ENCODE peak calls at places on chromosomes 13 and 19, in five cellular contexts. One of them, this sample, is unnamed. For H3K4me1, the result is how much of the 10 kb centered on the place peaks cover.

GRCh38 chr13:34967851-34968562 is 25.9 kb downstream of the NBEA start:
- DNase-seq in colonic mucosa: no peak
- DNase-seq in neuronal stem cell: no peak
- DNase-seq in heart left ventricle: no peak
- DNase-seq in thoracic aorta: no peak
- DNase-seq in this sample: no peak

GRCh38 chr13:33571618-33572017 is 246.3 kb upstream of the RFC3 start:
- DNase-seq in colonic mucosa: no peak
- DNase-seq in neuronal stem cell: no peak
- DNase-seq in heart left ventricle: no peak
- DNase-seq in thoracic aorta: no peak
- DNase-seq in this sample: no peak

GRCh38 chr19:44689290-44690130 is 9.4 kb upstream of the CEACAM16 start:
- DNase-seq in colonic mucosa: peak
- DNase-seq in neuronal stem cell: peak
- DNase-seq in heart left ventricle: peak
- DNase-seq in thoracic aorta: peak
- DNase-seq in this sample: peak

GRCh38 chr13:105787518-105788085 is 747.9 kb downstream of the EFNB2 start:
- DNase-seq in colonic mucosa: peak
- DNase-seq in neuronal stem cell: no peak
- DNase-seq in heart left ventricle: no peak
- DNase-seq in thoracic aorta: no peak
- DNase-seq in this sample: no peak

GRCh38 chr19:13599681-13600080 is 93.4 kb upstream of the CACNA1A start:
- DNase-seq in colonic mucosa: no peak
- DNase-seq in neuronal stem cell: no peak
- DNase-seq in heart left ventricle: no peak
- DNase-seq in thoracic aorta: no peak
- DNase-seq in this sample: no peak

GRCh38 chr19:29806098-29806866 is 5.5 kb upstream of the CCNE1 start:
- DNase-seq in colonic mucosa: peak
- DNase-seq in neuronal stem cell: no peak
- DNase-seq in heart left ventricle: peak
- DNase-seq in thoracic aorta: no peak
- DNase-seq in this sample: peak

GRCh38 chr13:30805603-30806011 is 70.3 kb downstream of the ALOX5AP start:
- DNase-seq in colonic mucosa: no peak
- DNase-seq in neuronal stem cell: no peak
- DNase-seq in heart left ventricle: no peak
- DNase-seq in thoracic aorta: no peak
- DNase-seq in this sample: peak

GRCh38 chr19:42115219-42115618 is 17.0 kb downstream of the POU2F2 start:
- DNase-seq in colonic mucosa: no peak
- DNase-seq in neuronal stem cell: no peak
- DNase-seq in heart left ventricle: no peak
- DNase-seq in thoracic aorta: no peak
- DNase-seq in this sample: no peak

GRCh38 chr13:95154441-95154886 is 146.8 kb downstream of the ABCC4 start:
- DNase-seq in colonic mucosa: no peak
- DNase-seq in neuronal stem cell: no peak
- DNase-seq in heart left ventricle: no peak
- DNase-seq in thoracic aorta: no peak
- DNase-seq in this sample: no peak

GRCh38 chr13:109274188-109274821 is 512.1 kb downstream of the IRS2 start:
- DNase-seq in colonic mucosa: no peak
- DNase-seq in neuronal stem cell: peak
- DNase-seq in heart left ventricle: no peak
- DNase-seq in thoracic aorta: no peak
- DNase-seq in this sample: no peak

GRCh38 chr13:48726711-48727110 is 73.0 kb downstream of the CYSLTR2 start:
- DNase-seq in colonic mucosa: no peak
- DNase-seq in neuronal stem cell: no peak
- DNase-seq in heart left ventricle: peak
- DNase-seq in thoracic aorta: no peak
- DNase-seq in this sample: peak

GRCh38 chr19:46308510-46308909 is 11.7 kb downstream of the HIF3A start:
- DNase-seq in colonic mucosa: no peak
- DNase-seq in neuronal stem cell: no peak
- DNase-seq in heart left ventricle: no peak
- DNase-seq in thoracic aorta: no peak
- DNase-seq in this sample: no peak

GRCh38 chr13:85693889-85694511 is 105.2 kb downstream of the SLITRK6 start:
- DNase-seq in colonic mucosa: no peak
- DNase-seq in neuronal stem cell: no peak
- DNase-seq in heart left ventricle: no peak
- DNase-seq in thoracic aorta: no peak
- DNase-seq in this sample: no peak

GRCh38 chr13:110433014-110433413 is 125.9 kb downstream of the COL4A2 start:
- DNase-seq in colonic mucosa: no peak
- DNase-seq in neuronal stem cell: no peak
- DNase-seq in heart left ventricle: peak
- DNase-seq in thoracic aorta: peak
- DNase-seq in this sample: peak

GRCh38 chr13:112055417-112056206 is 11.3 kb upstream of the SOX1 start:
- DNase-seq in colonic mucosa: no peak
- DNase-seq in neuronal stem cell: no peak
- DNase-seq in heart left ventricle: no peak
- DNase-seq in thoracic aorta: no peak
- DNase-seq in this sample: no peak

GRCh38 chr19:45139286-45140143 is 21.3 kb downstream of the NKPD1 start:
- DNase-seq in colonic mucosa: no peak
- DNase-seq in neuronal stem cell: no peak
- DNase-seq in heart left ventricle: no peak
- DNase-seq in thoracic aorta: no peak
- DNase-seq in this sample: no peak

GRCh38 chr13:53821632-53822031 is 793.0 kb downstream of the OLFM4 start:
- DNase-seq in colonic mucosa: no peak
- DNase-seq in neuronal stem cell: no peak
- DNase-seq in heart left ventricle: no peak
- DNase-seq in thoracic aorta: no peak
- DNase-seq in this sample: no peak

GRCh38 chr13:106182404-106182803 is 353.1 kb downstream of the EFNB2 start:
- DNase-seq in colonic mucosa: peak
- DNase-seq in neuronal stem cell: no peak
- DNase-seq in heart left ventricle: no peak
- DNase-seq in thoracic aorta: no peak
- DNase-seq in this sample: no peak

GRCh38 chr13:31908696-31909386 is 122.7 kb upstream of the FRY start:
- DNase-seq in colonic mucosa: no peak
- DNase-seq in neuronal stem cell: no peak
- DNase-seq in heart left ventricle: no peak
- DNase-seq in thoracic aorta: no peak
- DNase-seq in this sample: no peak

GRCh38 chr13:20394506-20394905 is 131.2 kb downstream of the CRYL1 start:
- DNase-seq in colonic mucosa: no peak
- DNase-seq in neuronal stem cell: no peak
- DNase-seq in heart left ventricle: no peak
- DNase-seq in thoracic aorta: no peak
- DNase-seq in this sample: no peak

GRCh38 chr19:50377051-50377441 is 789 bp downstream of the NR1H2 start:
- DNase-seq in colonic mucosa: peak
- DNase-seq in neuronal stem cell: no peak
- DNase-seq in heart left ventricle: no peak
- DNase-seq in thoracic aorta: no peak
- DNase-seq in this sample: no peak

GRCh38 chr13:50127017-50127725 is 111.9 kb downstream of the KCNRG start:
- DNase-seq in colonic mucosa: peak
- DNase-seq in neuronal stem cell: peak
- DNase-seq in heart left ventricle: peak
- DNase-seq in thoracic aorta: no peak
- DNase-seq in this sample: peak

GRCh38 chr13:101514695-101515275 is 62.3 kb downstream of the ITGBL1 start:
- DNase-seq in colonic mucosa: peak
- DNase-seq in neuronal stem cell: peak
- DNase-seq in heart left ventricle: peak
- DNase-seq in thoracic aorta: no peak
- DNase-seq in this sample: no peak

GRCh38 chr13:42076309-42076713 is 27.9 kb downstream of the DGKH start:
- DNase-seq in colonic mucosa: no peak
- DNase-seq in neuronal stem cell: no peak
- DNase-seq in heart left ventricle: no peak
- DNase-seq in thoracic aorta: no peak
- DNase-seq in this sample: no peak

GRCh38 chr13:89113744-89114143 is 1442.6 kb downstream of the SLITRK5 start:
- DNase-seq in colonic mucosa: no peak
- DNase-seq in neuronal stem cell: peak
- DNase-seq in heart left ventricle: no peak
- DNase-seq in thoracic aorta: no peak
- DNase-seq in this sample: no peak

GRCh38 chr19:13078897-13079541 is 23.6 kb downstream of the LYL1 start:
- DNase-seq in colonic mucosa: peak
- DNase-seq in neuronal stem cell: no peak
- DNase-seq in heart left ventricle: no peak
- DNase-seq in thoracic aorta: no peak
- DNase-seq in this sample: no peak

GRCh38 chr13:112790735-112791641 is 101.2 kb downstream of the ATP11A start:
- DNase-seq in colonic mucosa: no peak
- DNase-seq in neuronal stem cell: no peak
- DNase-seq in heart left ventricle: no peak
- DNase-seq in thoracic aorta: no peak
- DNase-seq in this sample: no peak

GRCh38 chr13:79810671-79811070 is 329.7 kb downstream of the NDFIP2 start:
- DNase-seq in colonic mucosa: no peak
- DNase-seq in neuronal stem cell: no peak
- DNase-seq in heart left ventricle: no peak
- DNase-seq in thoracic aorta: no peak
- DNase-seq in this sample: no peak

GRCh38 chr13:79547211-79547610 is 66.3 kb downstream of the NDFIP2 start:
- DNase-seq in colonic mucosa: no peak
- DNase-seq in neuronal stem cell: no peak
- DNase-seq in heart left ventricle: no peak
- DNase-seq in thoracic aorta: no peak
- DNase-seq in this sample: no peak

GRCh38 chr19:14442904-14443631 is 10.0 kb downstream of the PKN1 start:
- DNase-seq in colonic mucosa: no peak
- DNase-seq in neuronal stem cell: no peak
- DNase-seq in heart left ventricle: no peak
- DNase-seq in thoracic aorta: no peak
- DNase-seq in this sample: no peak

GRCh38 chr13:46173656-46174055 is 8.3 kb downstream of the LCP1 start:
- DNase-seq in colonic mucosa: no peak
- DNase-seq in neuronal stem cell: no peak
- DNase-seq in heart left ventricle: no peak
- DNase-seq in thoracic aorta: no peak
- DNase-seq in this sample: no peak
- H3K4me1 ChIP-seq in colonic mucosa: under half
- H3K4me1 ChIP-seq in neuronal stem cell: under half
- H3K4me1 ChIP-seq in heart left ventricle: under half
- H3K4me1 ChIP-seq in thoracic aorta: under half
- H3K4me1 ChIP-seq in this sample: under half

GRCh38 chr19:15836595-15837398 is 21.3 kb upstream of the OR10H1 start:
- DNase-seq in colonic mucosa: peak
- DNase-seq in neuronal stem cell: peak
- DNase-seq in heart left ventricle: peak
- DNase-seq in thoracic aorta: peak
- DNase-seq in this sample: peak

GRCh38 chr19:15846923-15847322 is 31.5 kb upstream of the OR10H1 start:
- DNase-seq in colonic mucosa: no peak
- DNase-seq in neuronal stem cell: no peak
- DNase-seq in heart left ventricle: no peak
- DNase-seq in thoracic aorta: no peak
- DNase-seq in this sample: no peak

GRCh38 chr19:15840833-15841232 is 25.4 kb upstream of the OR10H1 start:
- DNase-seq in colonic mucosa: no peak
- DNase-seq in neuronal stem cell: no peak
- DNase-seq in heart left ventricle: no peak
- DNase-seq in thoracic aorta: no peak
- DNase-seq in this sample: no peak

GRCh38 chr19:15843186-15843585 is 27.7 kb upstream of the OR10H1 start:
- DNase-seq in colonic mucosa: no peak
- DNase-seq in neuronal stem cell: no peak
- DNase-seq in heart left ventricle: no peak
- DNase-seq in thoracic aorta: no peak
- DNase-seq in this sample: no peak

GRCh38 chr19:15841875-15842569 is 26.6 kb upstream of the OR10H1 start:
- DNase-seq in colonic mucosa: no peak
- DNase-seq in neuronal stem cell: no peak
- DNase-seq in heart left ventricle: no peak
- DNase-seq in thoracic aorta: no peak
- DNase-seq in this sample: no peak
- H3K4me3 ChIP-seq in colonic mucosa: no peak
- H3K4me3 ChIP-seq in neuronal stem cell: no peak
- H3K4me3 ChIP-seq in heart left ventricle: no peak
- H3K4me3 ChIP-seq in thoracic aorta: no peak
- H3K4me3 ChIP-seq in this sample: no peak

DNA sequence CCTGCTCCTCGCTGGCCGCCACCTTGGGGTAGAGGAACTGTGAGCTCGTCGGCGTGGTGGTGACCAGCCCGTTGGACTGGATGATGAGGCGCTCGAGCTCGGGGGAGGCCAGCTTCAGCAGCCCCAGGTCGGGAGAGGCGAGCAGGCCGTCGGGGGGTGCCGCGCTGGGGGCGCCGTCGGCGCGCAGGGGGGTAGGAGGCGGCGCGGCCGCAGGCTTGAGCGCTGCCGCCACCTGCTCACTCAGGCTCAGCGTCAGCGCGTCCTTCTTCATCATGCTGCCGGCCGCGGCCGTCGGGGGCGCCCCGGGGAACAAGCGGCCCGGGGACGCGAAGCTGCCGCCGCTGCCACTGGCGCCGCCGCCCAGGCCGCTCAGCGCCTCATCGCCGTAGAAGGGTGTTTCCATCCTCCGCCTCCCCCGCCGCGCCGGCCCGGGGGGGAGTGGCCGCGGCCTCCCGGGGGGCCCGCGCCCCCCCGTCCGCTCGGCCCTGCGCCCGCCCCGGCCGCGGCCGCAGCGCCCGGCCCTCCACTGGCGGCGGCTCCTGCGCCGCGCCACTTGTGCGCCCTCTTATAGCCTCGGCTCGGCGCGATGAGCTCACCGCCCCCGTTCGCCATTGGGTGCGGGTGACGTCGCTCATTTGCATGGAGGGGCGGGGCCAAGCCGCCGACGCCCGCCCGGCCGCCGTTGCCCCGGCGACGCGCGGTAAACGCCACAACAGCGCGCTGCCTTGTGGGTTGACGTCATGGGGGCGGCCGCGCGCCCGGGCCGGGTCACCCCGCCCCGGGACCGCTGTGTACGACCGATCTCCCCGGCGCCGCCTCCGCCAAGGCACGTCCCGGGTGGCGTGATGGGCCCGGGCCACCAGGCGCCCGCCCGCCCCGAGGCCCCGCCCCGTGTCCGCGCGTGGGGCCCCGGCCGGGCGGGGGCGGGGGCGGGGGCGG is at the start of gene JUND:
- DNase-seq in colonic mucosa: peak
- DNase-seq in neuronal stem cell: peak
- DNase-seq in heart left ventricle: peak
- DNase-seq in thoracic aorta: peak
- DNase-seq in this sample: peak
- H3K4me1 ChIP-seq in colonic mucosa: under half
- H3K4me1 ChIP-seq in neuronal stem cell: under half
- H3K4me1 ChIP-seq in heart left ventricle: under half
- H3K4me1 ChIP-seq in thoracic aorta: under half
- H3K4me1 ChIP-seq in this sample: under half

DNA sequence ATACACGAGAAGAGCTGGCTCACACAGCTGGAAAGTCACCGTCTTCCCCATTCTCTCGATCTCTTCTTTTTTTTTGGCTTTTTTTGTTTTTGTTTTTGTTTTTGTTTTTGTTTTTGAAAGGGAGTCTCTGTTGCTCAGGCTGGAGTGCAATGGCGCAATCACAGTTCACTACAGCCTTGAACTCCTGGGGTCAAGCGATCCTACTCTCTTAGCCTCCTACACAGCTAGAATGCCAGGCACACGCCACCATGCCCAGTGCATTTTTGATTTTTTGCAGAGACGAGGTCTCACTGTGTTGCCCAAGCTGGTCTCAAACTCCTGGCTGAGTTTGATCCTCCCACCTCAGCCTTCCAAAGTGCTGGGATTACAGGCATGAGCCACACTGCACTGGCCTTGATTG is 4.0 kb downstream of the FXYD3 start:
- DNase-seq in colonic mucosa: no peak
- DNase-seq in neuronal stem cell: no peak
- DNase-seq in heart left ventricle: no peak
- DNase-seq in thoracic aorta: no peak
- DNase-seq in this sample: no peak
- H3K4me3 ChIP-seq in colonic mucosa: peak
- H3K4me3 ChIP-seq in neuronal stem cell: no peak
- H3K4me3 ChIP-seq in heart left ventricle: no peak
- H3K4me3 ChIP-seq in thoracic aorta: no peak
- H3K4me3 ChIP-seq in this sample: no peak